ENCODE peak calls at places on chromosome 14, in seven cellular contexts. M is uterus, B is cardiac muscle cell, O is fibroblast of lung, Z is IMR-90, J is pancreas, U is astrocyte. S is an unnamed sample. For H3K27me3, the result is how much of the 10 kb centered on the place peaks cover.

GRCh38 chr14:32679927-32680612 is 258.6 kb upstream of the NPAS3 start:
- DNase-seq in J (no peak), Z (no peak), U (no peak), M (no peak), O (no peak), B (no peak), S (no peak)

GRCh38 chr14:75283162-75283883 is 4.7 kb downstream of the FOS start:
- DNase-seq in M (no peak), B (no peak), J (peak), Z (peak), O (peak), U (peak), S (no peak)

GRCh38 chr14:71319646-71320045 is 412.4 kb downstream of the PCNX1 start:
- DNase-seq in Z (peak), M (peak), B (peak), U (no peak), O (no peak), J (peak), S (no peak)

GRCh38 chr14:22070119-22070982 is 396.7 kb upstream of the OR4E1 start:
- DNase-seq in O (peak), U (no peak), J (no peak), B (peak), M (peak), Z (no peak), S (no peak)

GRCh38 chr14:51576112-51576420 is 75.6 kb upstream of the FRMD6 start:
- DNase-seq in U (peak), M (no peak), B (no peak), O (no peak), J (no peak), Z (peak), S (no peak)

GRCh38 chr14:55353686-55354467 is 57.8 kb downstream of the ATG14 start:
- DNase-seq in U (no peak), M (no peak), Z (no peak), O (no peak), B (no peak), J (no peak), S (no peak)

GRCh38 chr14:104634031-104634760 is 29.6 kb upstream of the TMEM179 start:
- DNase-seq in Z (no peak), B (no peak), M (no peak), O (no peak), J (no peak), U (no peak), S (no peak)

GRCh38 chr14:24315807-24316596 is 4.7 kb downstream of the LTB4R start:
- DNase-seq in O (no peak), B (no peak), J (no peak), Z (no peak), M (no peak), U (no peak), S (peak)

GRCh38 chr14:69358233-69358963 is 39.7 kb downstream of the ERH start:
- DNase-seq in M (no peak), B (no peak), O (no peak), U (peak), J (no peak), Z (peak), S (no peak)

GRCh38 chr14:50542941-50543418 is 10.6 kb upstream of the MAP4K5 start:
- DNase-seq in B (peak), J (peak), O (peak), M (peak), Z (peak), U (peak), S (no peak)

GRCh38 chr14:30450620-30451019 is 108.3 kb upstream of the G2E3 start:
- DNase-seq in U (peak), B (peak), Z (peak), M (no peak), J (no peak), O (peak), S (no peak)

GRCh38 chr14:56996721-56997399 is 186.6 kb upstream of the OTX2 start:
- DNase-seq in O (no peak), M (no peak), J (no peak), Z (no peak), U (no peak), B (no peak), S (no peak)

GRCh38 chr14:104550849-104551728 is 28.5 kb upstream of the C14orf180 start:
- DNase-seq in J (no peak), U (no peak), B (no peak), Z (no peak), O (no peak), M (no peak), S (peak)

GRCh38 chr14:40464531-40464930 is 1032.3 kb upstream of the FBXO33 start:
- DNase-seq in B (no peak), M (no peak), J (no peak), O (no peak), Z (no peak), U (no peak), S (no peak)

GRCh38 chr14:24367506-24368214 is at the start of gene NFATC4:
- DNase-seq in O (peak), Z (peak), U (peak), J (peak), M (peak), B (peak), S (no peak)

GRCh38 chr14:95290021-95290420 is 29.7 kb downstream of the CLMN start:
- DNase-seq in J (no peak), O (no peak), U (no peak), B (no peak), Z (no peak), M (no peak), S (no peak)

GRCh38 chr14:95289323-95290010 is 30.2 kb downstream of the CLMN start:
- DNase-seq in M (no peak), U (no peak), O (no peak), J (no peak), Z (no peak), B (no peak), S (no peak)

GRCh38 chr14:95292660-95293425 is 26.9 kb downstream of the CLMN start:
- DNase-seq in U (no peak), B (no peak), Z (no peak), O (no peak), J (no peak), M (no peak), S (no peak)

GRCh38 chr14:95291859-95292542 is 27.7 kb downstream of the CLMN start:
- DNase-seq in U (peak), B (no peak), Z (peak), M (peak), J (peak), O (peak), S (no peak)

DNA sequence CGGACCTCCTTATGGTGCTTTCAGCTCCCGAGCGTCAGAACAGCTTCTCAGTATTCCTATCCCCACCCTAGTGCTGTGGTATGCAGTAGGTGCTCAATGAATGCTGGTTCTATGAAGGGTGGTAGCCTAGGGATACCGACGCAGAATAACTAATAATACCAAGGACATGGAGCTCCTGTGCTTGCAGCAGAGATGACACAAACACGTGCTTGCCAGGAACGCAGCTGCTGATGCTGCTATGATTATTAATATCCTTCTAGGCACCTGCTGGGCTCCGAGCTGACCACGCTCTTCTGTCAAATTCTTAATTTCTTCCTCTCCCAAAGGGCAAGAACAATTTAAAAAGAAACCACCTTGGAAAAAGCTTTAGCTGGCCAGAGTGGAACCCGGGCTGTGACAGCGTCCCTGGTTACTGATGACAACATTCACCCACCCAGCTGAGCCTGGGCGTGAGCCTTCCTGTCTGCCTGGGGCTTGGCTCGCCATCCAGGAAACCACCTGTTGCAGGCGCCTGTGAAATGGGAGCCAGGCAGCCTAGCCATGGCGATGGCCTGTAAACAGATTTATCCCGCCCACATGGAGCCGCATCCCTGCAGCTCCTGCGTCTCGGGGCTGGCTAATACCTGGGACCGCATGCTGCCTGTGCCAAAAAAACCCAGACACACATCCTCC is 28.8 kb downstream of the CLMN start:
- DNase-seq in Z (no peak), M (peak), B (no peak), J (peak), U (no peak), O (no peak), S (no peak)
- TF ChIP-seq CTCF in Z (no peak), M (no peak), B (no peak), J (no peak), U (no peak), O (no peak), S (no peak)

GRCh38 chr14:95689441-95689840 is 3.2 kb downstream of the TCL1B start:
- DNase-seq in J (no peak), B (no peak), O (no peak), U (no peak), M (no peak), Z (no peak), S (no peak)
- H3K4me3 ChIP-seq in J (no peak), B (no peak), O (no peak), U (no peak), M (no peak), Z (no peak), S (no peak)

GRCh38 chr14:92552066-92552465 is 38.5 kb downstream of the RIN3 start:
- DNase-seq in M (no peak), U (no peak), Z (no peak), O (no peak), B (no peak), J (no peak), S (no peak)

GRCh38 chr14:92546347-92547053 is 32.9 kb downstream of the RIN3 start:
- DNase-seq in B (no peak), J (no peak), M (no peak), Z (peak), U (peak), O (peak), S (no peak)

GRCh38 chr14:92549853-92550244 is 36.3 kb downstream of the RIN3 start:
- DNase-seq in O (peak), B (no peak), U (peak), Z (peak), J (peak), M (peak), S (no peak)

GRCh38 chr14:92551066-92551841 is 37.7 kb downstream of the RIN3 start:
- DNase-seq in Z (no peak), M (no peak), J (no peak), B (no peak), U (no peak), O (no peak), S (no peak)

DNA sequence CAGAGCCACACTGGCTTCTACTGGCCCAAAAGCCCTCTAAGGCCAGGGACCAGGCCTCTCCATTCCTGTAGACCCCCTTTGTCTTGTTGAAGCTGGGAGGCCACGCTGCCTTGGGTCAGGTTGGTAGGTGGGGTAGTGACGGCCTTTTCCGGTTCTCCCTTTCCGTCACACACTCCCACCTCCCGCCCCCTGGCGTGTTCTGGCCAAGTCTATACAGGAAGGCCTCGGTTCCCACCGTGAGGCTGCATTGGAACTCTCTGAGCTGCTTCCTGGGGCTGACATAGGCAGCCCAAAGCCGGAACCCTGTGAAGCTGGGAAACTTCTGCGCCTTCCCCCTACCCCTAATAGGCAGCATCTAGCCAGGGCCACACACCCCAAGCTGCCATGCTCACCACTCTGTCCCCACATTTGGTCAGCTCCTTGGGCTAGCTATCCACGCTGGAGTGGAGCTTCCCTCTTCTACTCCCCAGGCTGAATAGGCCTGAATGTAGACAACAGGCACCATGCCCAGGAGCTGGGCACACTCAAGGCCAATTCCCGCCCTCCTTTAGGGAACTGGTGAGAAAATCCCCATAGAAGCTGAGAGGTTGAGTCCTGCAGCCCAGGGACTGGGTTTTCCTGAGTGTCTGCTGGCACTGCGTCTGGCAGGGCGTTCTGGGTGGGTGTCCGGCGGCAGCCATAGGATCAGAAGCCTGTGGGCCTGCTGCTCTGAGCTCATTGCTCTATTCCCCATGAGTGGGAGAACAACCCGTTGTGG is 35.7 kb downstream of the RIN3 start:
- DNase-seq in Z (no peak), B (no peak), O (no peak), J (no peak), U (no peak), M (peak), S (no peak)
- H3K27me3 ChIP-seq in Z (under half), B (under half), O (under half), J (under half), U (under half), M (under half), S (under half)

DNA sequence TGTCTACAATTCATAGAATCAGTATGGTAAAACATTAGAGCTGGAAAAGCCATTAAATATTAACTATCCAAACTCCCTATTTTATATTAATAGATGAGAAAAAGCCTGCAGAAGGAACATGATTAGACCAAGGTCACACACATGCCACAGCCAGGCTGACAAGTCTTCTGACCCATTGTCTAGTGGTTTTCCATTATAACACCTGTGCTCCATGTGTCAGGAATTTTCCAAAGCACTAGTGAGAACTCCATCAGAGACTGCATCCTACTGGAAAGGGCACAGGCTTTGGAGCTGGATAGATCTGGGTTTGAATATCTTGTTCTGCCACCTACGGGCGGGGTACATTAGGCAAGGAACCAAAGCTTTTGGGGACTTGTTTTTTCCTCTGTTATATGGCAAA is 325.5 kb downstream of the RAD51B start:
- DNase-seq in U (no peak), O (no peak), B (no peak), J (no peak), Z (no peak), M (no peak), S (no peak)
- TF ChIP-seq CTCF in U (no peak), O (no peak), B (no peak), J (no peak), Z (no peak), M (no peak), S (no peak)